ENCODE peak calls at places on chromosome 19, in eight cellular contexts. F, Z, T, K, E, R, D and I are unnamed samples.

GRCh38 chr19:33193864-33194362 is at the start of gene LRP3:
- DNase-seq in F (peak), Z (no peak), T (peak), K (no peak), E (no peak), R (peak), D (peak), I (peak)

GRCh38 chr19:55070755-55071502 is 4.7 kb upstream of the EPS8L1 start:
- DNase-seq in F (no peak), Z (no peak), T (no peak), K (peak), E (no peak), R (peak), D (peak), I (no peak)

GRCh38 chr19:38049105-38049649 is 142.2 kb downstream of the SIPA1L3 start:
- DNase-seq in F (no peak), Z (peak), T (no peak), K (peak), E (no peak), R (no peak), D (peak), I (peak)

GRCh38 chr19:4691383-4691782 is 21.2 kb upstream of the MYDGF start:
- DNase-seq in F (no peak), Z (no peak), T (no peak), K (no peak), E (peak), R (no peak), D (no peak), I (no peak)

GRCh38 chr19:2381151-2381822 is 21.2 kb downstream of the TMPRSS9 start:
- DNase-seq in F (no peak), Z (no peak), T (peak), K (no peak), E (no peak), R (no peak), D (no peak), I (no peak)

GRCh38 chr19:51002542-51003311 is 1.3 kb upstream of the KLK8 start:
- DNase-seq in F (no peak), Z (no peak), T (peak), K (peak), E (peak), R (peak), D (no peak), I (no peak)

GRCh38 chr19:10505583-10506229 is 2.5 kb upstream of the KEAP1 start:
- DNase-seq in F (peak), Z (peak), T (peak), K (peak), E (peak), R (peak), D (peak), I (peak)

GRCh38 chr19:45527731-45528130 is 20.5 kb downstream of the VASP start:
- DNase-seq in F (no peak), Z (no peak), T (peak), K (no peak), E (no peak), R (peak), D (no peak), I (no peak)

GRCh38 chr19:2039082-2039958 is 11.7 kb downstream of the MKNK2 start:
- DNase-seq in F (no peak), Z (no peak), T (no peak), K (no peak), E (no peak), R (peak), D (no peak), I (no peak)

GRCh38 chr19:16078311-16078758 is 2.0 kb downstream of the TPM4 start:
- DNase-seq in F (peak), Z (no peak), T (peak), K (peak), E (peak), R (no peak), D (no peak), I (no peak)

GRCh38 chr19:31596751-31597150 is 247.5 kb upstream of the TSHZ3 start:
- DNase-seq in F (no peak), Z (no peak), T (no peak), K (no peak), E (no peak), R (no peak), D (no peak), I (no peak)

GRCh38 chr19:43507880-43508279 is 3.3 kb upstream of the PHLDB3 start:
- DNase-seq in F (no peak), Z (no peak), T (no peak), K (no peak), E (no peak), R (no peak), D (no peak), I (no peak)

GRCh38 chr19:52600639-52601024 is 30.5 kb downstream of the ZNF701 start:
- DNase-seq in F (no peak), Z (peak), T (no peak), K (no peak), E (no peak), R (no peak), D (peak), I (no peak)

GRCh38 chr19:52599241-52599640 is 29.2 kb downstream of the ZNF701 start:
- DNase-seq in F (no peak), Z (no peak), T (no peak), K (no peak), E (no peak), R (no peak), D (no peak), I (no peak)

GRCh38 chr19:52601025-52601973 is 31.2 kb downstream of the ZNF701 start:
- DNase-seq in F (peak), Z (peak), T (peak), K (peak), E (peak), R (peak), D (peak), I (peak)

GRCh38 chr19:52602931-52603330 is 32.8 kb downstream of the ZNF701 start:
- DNase-seq in F (no peak), Z (no peak), T (no peak), K (no peak), E (no peak), R (no peak), D (no peak), I (no peak)

GRCh38 chr19:52603558-52604207 is 33.6 kb downstream of the ZNF701 start:
- DNase-seq in F (no peak), Z (no peak), T (no peak), K (no peak), E (no peak), R (no peak), D (no peak), I (no peak)
- H3K27ac ChIP-seq in F (peak), Z (no peak), T (no peak), K (no peak), E (peak), R (no peak), D (peak), I (no peak)

GRCh38 chr19:39126312-39126561 is 651 bp downstream of the PAK4 start:
- DNase-seq in F (no peak), Z (no peak), T (no peak), K (no peak), E (no peak), R (no peak), D (no peak), I (no peak)
- H3K4me3 ChIP-seq in F (peak), Z (peak), T (peak), K (no peak), E (peak), R (peak), D (peak), I (peak)

GRCh38 chr19:49441960-49442350 is 628 bp upstream of the SLC17A7 start:
- DNase-seq in F (no peak), Z (no peak), T (no peak), K (no peak), E (no peak), R (no peak), D (no peak), I (no peak)
- H3K27ac ChIP-seq in F (peak), Z (no peak), T (no peak), K (no peak), E (peak), R (no peak), D (peak), I (no peak)

GRCh38 chr19:13011653-13012389 is 16.5 kb downstream of the NFIX start:
- DNase-seq in F (no peak), Z (no peak), T (no peak), K (no peak), E (no peak), R (no peak), D (no peak), I (no peak)
- H3K4me3 ChIP-seq in F (no peak), Z (peak), T (no peak), K (no peak), E (no peak), R (no peak), D (no peak), I (no peak)

GRCh38 chr19:20154636-20155035 is 12.4 kb upstream of the ZNF486 start:
- DNase-seq in F (no peak), Z (no peak), T (no peak), K (no peak), E (no peak), R (no peak), D (peak), I (no peak)

GRCh38 chr19:20151617-20152145 is 15.3 kb upstream of the ZNF486 start:
- DNase-seq in F (no peak), Z (no peak), T (peak), K (no peak), E (no peak), R (no peak), D (no peak), I (no peak)

GRCh38 chr19:20153281-20153680 is 13.7 kb upstream of the ZNF486 start:
- DNase-seq in F (no peak), Z (no peak), T (no peak), K (no peak), E (no peak), R (no peak), D (no peak), I (no peak)
- H3K27ac ChIP-seq in F (no peak), Z (no peak), T (peak), K (no peak), E (no peak), R (no peak), D (no peak), I (no peak)